ENCODE peak calls at places on chromosomes 12 and 14, in ten cellular contexts. W, G, R, V, Y, L, J, E, H and N are unnamed samples.

GRCh38 chr14:64673748-64674147 is 30.5 kb upstream of the PLEKHG3 start:
- DNase-seq in G (no peak), R (no peak), V (no peak), W (no peak), L (no peak), E (peak; percentile 55), Y (no peak), J (no peak), H (no peak), N (no peak)

GRCh38 chr12:122793685-122794106 is 19.3 kb downstream of the CCDC62 start:
- DNase-seq in H (peak; percentile 45), Y (peak; percentile 52), G (peak; percentile 80), J (no peak), E (no peak), W (peak; percentile 70), R (no peak), L (peak; percentile 41), V (no peak), N (peak; percentile 75)

GRCh38 chr14:99884834-99885648 is 91.8 kb downstream of the EML1 start:
- DNase-seq in H (peak; percentile 8), J (no peak), E (peak; percentile 7), W (peak; percentile 33), V (no peak), Y (peak; percentile 40), G (peak; percentile 83), L (peak; percentile 30), R (no peak), N (peak; percentile 70)

GRCh38 chr12:95118138-95118787 is 44.8 kb upstream of the NR2C1 start:
- DNase-seq in L (no peak), E (no peak), J (no peak), R (no peak), V (no peak), Y (no peak), W (no peak), H (no peak), G (no peak), N (peak; percentile 95)

GRCh38 chr14:75274899-75275569 is 3.6 kb upstream of the FOS start:
- DNase-seq in W (no peak), V (peak; percentile 74), H (no peak), R (peak; percentile 68), J (no peak), E (peak; percentile 40), G (no peak), L (no peak), Y (no peak), N (no peak)

GRCh38 chr12:132524405-132524804 is 34.5 kb downstream of the FBRSL1 start:
- DNase-seq in H (no peak), W (no peak), Y (no peak), V (no peak), E (no peak), R (peak; percentile 82), J (no peak), L (peak; percentile 22), G (no peak), N (no peak)

GRCh38 chr14:90850487-90850886 is 34.3 kb upstream of the TTC7B start:
- DNase-seq in V (no peak), J (no peak), E (no peak), Y (peak; percentile 45), G (peak; percentile 82), H (no peak), R (no peak), W (no peak), L (peak; percentile 43), N (peak; percentile 82)

GRCh38 chr14:44963775-44964380 is 1.9 kb downstream of the TOGARAM1 start:
- DNase-seq in Y (no peak), H (no peak), G (peak; percentile 56), V (no peak), R (no peak), J (no peak), W (no peak), L (no peak), E (no peak), N (peak; percentile 14)

GRCh38 chr14:23575086-23575485 is 3.5 kb downstream of the JPH4 start:
- DNase-seq in G (no peak), J (peak; percentile 29), W (no peak), R (no peak), E (no peak), H (no peak), L (no peak), V (no peak), Y (no peak), N (no peak)

GRCh38 chr14:104866451-104867370 is 1.6 kb downstream of the CEP170B start:
- DNase-seq in Y (no peak), J (no peak), E (no peak), W (no peak), V (no peak), R (no peak), H (no peak), L (no peak), G (no peak), N (no peak)

GRCh38 chr12:11853126-11853525 is 203.7 kb downstream of the ETV6 start:
- DNase-seq in W (no peak), Y (no peak), E (no peak), J (no peak), R (no peak), G (no peak), H (no peak), L (no peak), V (peak; percentile 49), N (no peak)

GRCh38 chr14:39890026-39890425 is 457.8 kb upstream of the FBXO33 start:
- DNase-seq in Y (no peak), R (no peak), L (no peak), W (no peak), V (no peak), J (no peak), G (no peak), H (no peak), E (no peak), N (no peak)

DNA sequence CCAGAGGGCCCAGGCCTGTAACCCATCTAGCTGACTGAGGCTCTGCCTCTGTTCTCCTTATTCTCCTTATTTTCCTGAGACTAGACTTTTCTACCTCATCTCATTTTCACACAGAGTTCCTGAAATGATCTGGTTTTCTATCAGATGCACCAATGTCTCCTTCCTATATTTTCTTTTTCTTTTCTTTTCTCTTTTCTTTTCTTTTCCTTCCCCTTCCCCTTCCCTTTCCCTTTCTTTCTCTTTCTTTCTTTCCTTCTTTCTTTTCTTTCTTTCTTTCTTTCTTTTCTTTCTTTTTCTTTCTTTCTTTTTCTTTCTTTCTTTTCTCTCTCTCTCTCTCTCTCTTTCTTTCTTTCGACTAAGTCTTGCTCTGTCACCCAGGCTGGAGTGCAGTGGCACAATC is 3.0 kb upstream of the CCDC184 start:
- DNase-seq in L (no peak), E (no peak), G (no peak), W (no peak), J (no peak), Y (no peak), V (no peak), H (no peak), R (no peak), N (no peak)
- TF ChIP-seq CTCF in L (no peak), E (no peak), G (no peak), W (no peak), J (no peak), Y (no peak), V (no peak), H (no peak), R (no peak), N (no peak)

DNA sequence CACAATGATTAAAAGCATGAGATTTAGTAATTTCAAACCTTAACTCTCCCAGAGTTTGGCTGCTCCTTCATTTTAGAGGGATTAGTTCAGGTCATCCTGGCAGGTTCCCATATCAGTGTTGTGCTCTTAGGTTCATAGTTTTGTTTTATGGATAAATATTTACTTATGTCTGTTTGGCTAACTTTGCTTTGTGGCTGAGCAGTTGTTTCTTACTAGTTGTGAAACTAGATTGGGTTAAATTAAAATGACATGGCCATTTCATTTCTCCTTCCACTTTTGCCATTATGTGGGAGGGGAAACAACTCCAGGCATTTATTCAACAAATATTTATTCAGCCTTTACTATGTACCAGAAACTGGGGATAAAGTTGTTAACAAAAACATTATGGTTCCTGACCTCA is 158.8 kb downstream of the TMTC3 start:
- DNase-seq in R (no peak), Y (no peak), E (no peak), W (no peak), G (no peak), H (no peak), V (no peak), L (no peak), J (no peak), N (no peak)
- TF ChIP-seq POLR2AphosphoS5 in R (no peak), Y (no peak), E (no peak), W (no peak), G (no peak), H (no peak), V (no peak), L (no peak), J (no peak), N (no peak)

DNA sequence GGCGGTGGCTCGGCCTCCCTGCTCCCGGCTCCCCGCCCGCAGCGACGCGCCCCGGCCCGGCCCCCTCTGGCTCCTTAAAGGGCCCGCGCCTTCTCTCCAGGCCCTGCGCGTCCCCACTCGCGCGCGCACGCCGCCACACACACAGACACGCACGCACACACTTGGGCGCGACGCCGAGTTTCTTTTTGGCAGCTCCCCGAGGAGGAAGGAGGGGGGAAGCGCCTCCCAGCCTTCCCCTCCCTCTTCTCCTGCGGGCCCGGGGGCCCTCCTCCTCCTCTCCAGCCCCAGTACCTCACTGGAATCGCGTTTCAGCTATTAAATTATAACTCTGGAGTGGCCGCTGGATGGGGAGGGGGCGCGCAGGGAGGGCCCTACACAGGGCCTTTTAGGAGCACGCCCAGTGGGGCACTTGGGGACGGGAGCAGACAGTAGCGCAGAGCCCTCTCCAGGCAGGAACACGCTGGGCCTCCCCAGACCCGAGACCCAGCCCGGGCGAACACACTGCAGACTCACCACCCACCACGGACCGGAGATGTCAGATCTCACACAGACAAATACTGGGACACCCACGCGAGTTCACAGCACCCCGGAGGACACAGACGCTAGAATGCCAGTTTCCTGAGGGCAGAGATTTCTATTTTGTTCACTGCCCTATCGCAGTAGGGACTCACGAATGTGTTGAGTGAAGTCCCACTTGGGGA is 411 bp upstream of the NCOR2 start:
- DNase-seq in W (peak; percentile 95), R (peak; percentile 86), E (no peak), V (peak; percentile 92), J (peak; percentile 94), L (no peak), H (peak; percentile 86), Y (no peak), G (peak; percentile 75), N (peak; percentile 70)
- TF ChIP-seq CTCF in W (peak; percentile 9), R (peak; percentile 12), E (no peak), V (no peak), J (no peak), L (no peak), H (no peak), Y (no peak), G (no peak), N (peak; percentile 12)

DNA sequence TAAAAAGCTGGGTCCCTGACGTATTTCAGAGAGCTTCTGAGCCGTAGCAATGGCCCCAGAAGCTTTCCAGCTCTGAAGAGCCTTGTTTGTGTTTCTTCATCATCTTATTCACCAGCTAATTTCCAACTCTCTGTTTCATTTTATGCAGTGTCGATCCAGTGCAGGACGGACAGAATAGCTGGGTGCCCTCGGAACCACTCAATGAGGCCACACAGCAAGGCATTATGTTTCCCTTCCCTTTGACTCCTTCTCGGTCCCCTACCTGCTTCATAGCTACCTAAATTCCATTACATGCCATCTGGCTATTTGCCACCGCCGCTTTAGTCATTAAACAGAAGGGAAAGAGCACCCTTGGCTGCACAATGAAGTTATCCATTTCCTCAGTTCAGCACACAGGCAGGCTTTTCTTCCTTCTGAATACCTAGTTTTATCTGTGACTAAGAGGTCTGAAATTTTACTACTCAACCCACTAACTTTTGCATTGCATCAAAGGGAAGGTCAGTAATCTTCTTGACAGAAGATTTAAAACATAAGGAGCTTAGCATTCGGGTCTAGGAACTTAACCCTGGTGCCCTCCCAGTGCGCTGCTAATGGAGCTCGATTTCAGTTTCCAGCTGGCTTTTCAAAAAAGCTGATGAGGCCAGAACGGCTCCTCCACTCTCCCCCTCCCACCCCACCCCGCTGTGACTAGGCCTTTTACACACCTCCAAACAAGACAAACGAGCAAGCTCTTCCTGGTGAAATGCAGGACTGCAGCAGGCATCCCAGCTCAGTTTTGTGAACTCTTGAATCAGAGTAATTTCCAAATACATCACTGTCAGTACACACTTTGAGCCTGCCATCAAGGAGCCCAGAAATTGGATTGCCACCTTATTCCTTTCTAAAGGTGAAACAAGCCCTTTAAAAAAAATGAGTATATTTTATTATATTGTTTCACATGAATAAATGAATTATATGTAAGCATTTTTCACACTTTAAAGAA is 176.7 kb downstream of the GXYLT1 start:
- DNase-seq in W (no peak), G (peak; percentile 66), H (no peak), R (no peak), V (no peak), Y (no peak), L (no peak), J (no peak), E (no peak), N (peak; percentile 17)
- TF ChIP-seq POLR2AphosphoS5 in W (no peak), G (no peak), H (no peak), R (no peak), V (no peak), Y (no peak), L (no peak), J (no peak), E (no peak), N (no peak)